ENCODE peak calls at places on chromosomes 12 and 14, in five cellular contexts. H is mammary epithelial cell, F is left ventricle myocardium inferior, C is AG09309, O is cardiac fibroblast. K is an unnamed sample.
A peak's percentile ranks its signal among the peaks of the same experiment; 100 is the strongest.

GRCh38 chr12:95790912-95791849 is 617 bp upstream of the NTN4 start:
- DNase-seq in H (peak; percentile 39), F (no peak), C (no peak), O (no peak), K (peak; percentile 62)

GRCh38 chr12:42306297-42306696 is 19.6 kb downstream of the ZCRB1 start:
- DNase-seq in H (no peak), F (no peak), C (no peak), O (no peak), K (no peak)

GRCh38 chr14:106372870-106373657 is 846.7 kb downstream of the TMEM121 start:
- DNase-seq in H (no peak), F (peak; percentile 21), C (no peak), O (no peak), K (no peak)

GRCh38 chr14:51581017-51581881 is 70.5 kb upstream of the FRMD6 start:
- DNase-seq in H (peak; percentile 61), F (no peak), C (peak; percentile 92), O (peak; percentile 46), K (peak; percentile 63)

GRCh38 chr12:101552277-101552676 is 42.5 kb upstream of the MYBPC1 start:
- DNase-seq in H (peak; percentile 5), F (no peak), C (no peak), O (peak; percentile 41), K (peak; percentile 8)

GRCh38 chr14:67514650-67515385 is 18.3 kb upstream of the PLEKHH1 start:
- DNase-seq in H (no peak), F (peak; percentile 36), C (no peak), O (peak; percentile 34), K (no peak)

GRCh38 chr12:114254172-114254571 is 151.8 kb downstream of the TBX5 start:
- DNase-seq in H (no peak), F (no peak), C (no peak), O (no peak), K (no peak)

GRCh38 chr12:76020281-76020680 is 11.3 kb downstream of the PHLDA1 start:
- DNase-seq in H (peak; percentile 95), F (no peak), C (no peak), O (peak; percentile 69), K (no peak)

GRCh38 chr12:520119-520518 is 60.4 kb downstream of the B4GALNT3 start:
- DNase-seq in H (no peak), F (no peak), C (no peak), O (no peak), K (no peak)

GRCh38 chr14:59321184-59321952 is 132.9 kb downstream of the DAAM1 start:
- DNase-seq in H (peak; percentile 72), F (no peak), C (peak; percentile 70), O (peak; percentile 87), K (peak; percentile 63)

GRCh38 chr14:103692159-103692558 is 23.1 kb downstream of the XRCC3 start:
- DNase-seq in H (no peak), F (no peak), C (no peak), O (no peak), K (no peak)

GRCh38 chr12:120439646-120440247 is 1.8 kb downstream of the COX6A1 start:
- DNase-seq in H (peak; percentile 57), F (peak; percentile 29), C (no peak), O (peak; percentile 65), K (peak; percentile 80)

GRCh38 chr12:62947364-62947763 is 12.4 kb upstream of the PPM1H start:
- DNase-seq in H (no peak), F (no peak), C (no peak), O (no peak), K (no peak)

GRCh38 chr12:124904306-124905098 is 9.9 kb downstream of the UBC start:
- DNase-seq in H (peak; percentile 90), F (peak; percentile 83), C (peak; percentile 86), O (peak; percentile 91), K (peak; percentile 99)

GRCh38 chr14:54784060-54784459 is 118.6 kb downstream of the GCH1 start:
- DNase-seq in H (no peak), F (peak; percentile 70), C (no peak), O (no peak), K (no peak)

GRCh38 chr14:49036236-49036635 is 549.9 kb downstream of the RPS29 start:
- DNase-seq in H (no peak), F (no peak), C (no peak), O (no peak), K (no peak)

GRCh38 chr14:35632276-35633071 is 98.5 kb downstream of the INSM2 start:
- DNase-seq in H (peak; percentile 7), F (no peak), C (no peak), O (peak; percentile 32), K (no peak)

GRCh38 chr12:70849265-70849960 is 71.1 kb downstream of the PTPRR start:
- DNase-seq in H (peak; percentile 8), F (no peak), C (no peak), O (peak; percentile 90), K (peak; percentile 61)

GRCh38 chr12:98743362-98743953 is 98.4 kb downstream of the APAF1 start:
- DNase-seq in H (no peak), F (no peak), C (no peak), O (peak; percentile 11), K (peak; percentile 19)

GRCh38 chr14:93705513-93706156 is 82.7 kb downstream of the PRIMA1 start:
- DNase-seq in H (no peak), F (no peak), C (no peak), O (no peak), K (no peak)
- TF ChIP-seq CTCF in H (no peak), F (no peak), C (no peak), O (no peak), K (no peak)

DNA sequence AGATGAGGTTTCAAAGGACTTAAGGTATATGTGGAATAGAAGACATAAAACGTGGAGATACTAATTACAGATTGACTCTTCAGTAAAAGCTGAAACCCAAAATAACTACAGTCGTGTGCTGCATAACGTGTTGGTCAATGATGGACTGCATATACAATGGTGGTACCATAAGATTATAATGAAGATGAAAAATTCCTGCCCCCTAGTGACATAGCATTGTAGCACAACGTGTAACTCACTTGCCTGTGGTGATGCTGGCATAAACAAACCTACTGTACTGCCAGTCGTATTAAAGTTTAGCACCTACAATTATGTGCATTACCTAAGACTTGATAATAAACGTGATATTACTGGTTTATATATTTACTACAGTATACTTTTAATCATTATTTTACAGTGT is 150.3 kb downstream of the LRRK2 start:
- DNase-seq in H (no peak), F (no peak), C (no peak), O (peak; percentile 2), K (peak; percentile 1)
- TF ChIP-seq CTCF in H (peak; percentile 38), F (peak; percentile 24), C (peak; percentile 27), O (peak; percentile 28), K (peak; percentile 14)

DNA sequence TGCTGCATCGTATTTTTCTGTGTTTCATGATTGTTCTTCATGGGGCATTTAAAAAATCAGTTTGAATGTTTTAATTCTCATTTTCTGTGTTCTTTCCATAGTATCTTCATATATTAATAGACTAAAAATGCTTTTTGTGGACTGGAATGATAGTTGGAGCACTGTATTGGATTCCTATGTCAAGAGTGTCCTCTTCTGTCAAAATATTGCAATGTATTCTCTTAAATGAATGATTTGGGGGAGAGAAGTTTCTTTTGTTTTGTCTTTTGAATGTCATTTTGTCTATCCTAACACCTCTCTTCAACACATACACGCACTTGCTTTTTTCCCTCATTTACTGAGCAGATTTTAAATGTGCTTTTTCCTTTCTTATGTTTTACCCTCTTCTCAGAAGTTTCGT is 4.7 kb upstream of the EIF2S3B start:
- DNase-seq in H (peak; percentile 9), F (no peak), C (peak; percentile 0), O (peak; percentile 28), K (no peak)
- TF ChIP-seq CTCF in H (peak; percentile 40), F (no peak), C (peak; percentile 38), O (peak; percentile 25), K (peak; percentile 22)

GRCh38 chr14:64861916-64862315 is 17.8 kb downstream of the SPTB start:
- DNase-seq in H (no peak), F (no peak), C (no peak), O (no peak), K (no peak)
- TF ChIP-seq CTCF in H (no peak), F (no peak), C (no peak), O (no peak), K (no peak)

DNA sequence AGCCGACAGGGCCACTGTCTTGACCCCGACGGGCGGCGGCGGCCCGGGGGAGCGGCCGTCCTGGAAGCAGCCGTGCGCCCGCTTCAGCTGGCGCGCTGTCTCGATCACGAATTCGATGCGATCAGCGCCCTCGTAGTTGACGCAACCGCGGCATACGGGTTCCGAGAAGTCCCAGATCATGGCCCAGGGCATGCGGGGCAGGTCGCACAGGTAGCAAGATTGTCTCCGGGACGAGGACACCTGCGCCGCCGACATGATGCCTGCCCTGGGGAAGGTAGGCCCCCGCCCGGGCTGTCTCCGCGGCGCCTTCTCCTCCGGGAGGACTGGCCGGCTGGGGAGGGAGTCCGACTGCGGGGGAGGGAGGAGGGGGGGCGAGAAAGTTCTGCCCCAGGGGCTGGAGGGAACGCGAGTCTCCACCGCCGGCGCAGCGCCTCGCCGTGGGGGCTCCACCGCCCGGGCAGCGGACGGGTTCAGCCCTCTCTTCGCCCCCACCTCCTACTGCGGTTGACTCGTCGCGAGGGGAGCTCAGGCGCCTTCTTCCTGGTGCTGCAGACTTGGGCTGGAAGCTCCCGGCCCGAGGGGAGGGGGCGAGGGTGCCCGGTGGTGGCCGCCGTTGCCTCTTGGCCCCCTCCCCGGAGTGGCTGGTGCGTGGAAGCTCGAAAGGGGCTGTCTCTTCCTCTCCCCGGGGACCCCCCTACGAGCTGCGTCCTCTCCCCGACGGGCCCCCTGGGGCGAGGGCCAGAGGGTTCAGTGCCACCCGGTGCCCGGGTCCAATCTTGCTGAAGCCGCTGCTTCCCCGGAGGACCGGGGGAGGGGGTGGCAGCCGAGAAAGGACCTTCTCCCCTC is 747 bp downstream of the IRF2BPL start:
- DNase-seq in H (peak; percentile 56), F (peak; percentile 76), C (no peak), O (peak; percentile 86), K (peak; percentile 79)
- TF ChIP-seq CTCF in H (no peak), F (peak; percentile 8), C (peak; percentile 34), O (peak; percentile 6), K (peak; percentile 12)

DNA sequence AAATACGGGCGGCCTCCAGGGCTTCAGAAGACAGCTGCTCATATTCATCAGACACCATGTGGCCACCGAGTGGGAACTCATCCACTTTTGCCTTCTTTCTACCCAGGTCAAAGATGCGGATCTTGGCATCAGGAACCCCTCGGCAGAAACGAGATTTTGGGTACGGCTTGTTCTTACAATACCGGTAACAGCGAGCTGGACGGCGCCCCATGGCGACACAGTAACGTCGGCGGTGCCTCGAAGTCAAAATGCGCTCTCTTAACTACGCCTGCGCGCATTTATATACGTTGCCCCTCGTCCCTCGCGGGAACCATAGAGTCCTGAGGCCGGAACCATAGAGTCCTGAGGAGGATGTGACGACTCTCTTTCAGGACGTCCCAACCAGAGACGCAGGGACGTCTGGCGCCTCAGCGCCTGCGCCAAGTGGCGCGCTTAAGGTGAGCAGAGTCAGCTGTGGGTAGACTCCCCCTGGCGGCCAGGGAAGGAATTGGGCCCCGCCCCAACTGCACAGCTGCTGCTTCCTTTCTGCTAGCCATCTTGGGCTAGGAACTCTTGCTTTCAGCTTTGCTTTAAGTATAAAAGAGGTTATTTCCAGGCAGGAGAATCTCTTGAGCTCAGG is at the start of gene RPL10L:
- DNase-seq in H (no peak), F (no peak), C (no peak), O (no peak), K (no peak)
- TF ChIP-seq CTCF in H (no peak), F (no peak), C (peak; percentile 10), O (peak; percentile 10), K (no peak)

K was measured in foreskin fibroblast.